ENCODE peak calls at places on chromosomes 7 and 10, in nine cellular contexts. One of them, this sample, is unnamed.

GRCh38 chr7:24440851-24441250 is 132.4 kb upstream of the PALS2 start:
- DNase-seq in mesenchymal stem cell: no peak
- DNase-seq in cardiac muscle cell: no peak
- DNase-seq in IMR-90: no peak
- DNase-seq in left ventricle myocardium inferior: no peak
- DNase-seq in brain microvascular endothelial cell: no peak
- DNase-seq in heart right ventricle: no peak
- DNase-seq in CD8-positive, alpha-beta memory T cell: no peak
- DNase-seq in PC-9: no peak
- DNase-seq in this sample: no peak

GRCh38 chr10:51748959-51749358 is 49.6 kb upstream of the CSTF2T start:
- DNase-seq in mesenchymal stem cell: no peak
- DNase-seq in cardiac muscle cell: peak
- DNase-seq in IMR-90: peak
- DNase-seq in left ventricle myocardium inferior: no peak
- DNase-seq in brain microvascular endothelial cell: no peak
- DNase-seq in heart right ventricle: no peak
- DNase-seq in CD8-positive, alpha-beta memory T cell: no peak
- DNase-seq in PC-9: no peak
- DNase-seq in this sample: no peak

GRCh38 chr10:88913157-88913556 is 33.1 kb downstream of the STAMBPL1 start:
- DNase-seq in mesenchymal stem cell: peak
- DNase-seq in cardiac muscle cell: peak
- DNase-seq in IMR-90: peak
- DNase-seq in left ventricle myocardium inferior: no peak
- DNase-seq in brain microvascular endothelial cell: no peak
- DNase-seq in heart right ventricle: no peak
- DNase-seq in CD8-positive, alpha-beta memory T cell: no peak
- DNase-seq in PC-9: no peak
- DNase-seq in this sample: no peak

GRCh38 chr10:118557946-118558345 is 37.5 kb downstream of the PRLHR start:
- DNase-seq in mesenchymal stem cell: no peak
- DNase-seq in cardiac muscle cell: peak
- DNase-seq in IMR-90: no peak
- DNase-seq in left ventricle myocardium inferior: no peak
- DNase-seq in brain microvascular endothelial cell: no peak
- DNase-seq in heart right ventricle: no peak
- DNase-seq in CD8-positive, alpha-beta memory T cell: no peak
- DNase-seq in PC-9: no peak
- DNase-seq in this sample: no peak

GRCh38 chr10:1050555-1050954 is 1.6 kb upstream of the IDI1 start:
- DNase-seq in mesenchymal stem cell: peak
- DNase-seq in cardiac muscle cell: no peak
- DNase-seq in IMR-90: no peak
- DNase-seq in left ventricle myocardium inferior: no peak
- DNase-seq in brain microvascular endothelial cell: no peak
- DNase-seq in heart right ventricle: no peak
- DNase-seq in CD8-positive, alpha-beta memory T cell: peak
- DNase-seq in PC-9: peak
- DNase-seq in this sample: no peak

GRCh38 chr7:69932034-69932628 is 333.9 kb downstream of the AUTS2 start:
- DNase-seq in mesenchymal stem cell: peak
- DNase-seq in cardiac muscle cell: peak
- DNase-seq in IMR-90: peak
- DNase-seq in left ventricle myocardium inferior: no peak
- DNase-seq in brain microvascular endothelial cell: peak
- DNase-seq in heart right ventricle: no peak
- DNase-seq in CD8-positive, alpha-beta memory T cell: no peak
- DNase-seq in PC-9: no peak
- DNase-seq in this sample: peak

GRCh38 chr7:159022238-159022993 is 122.3 kb downstream of the VIPR2 start:
- DNase-seq in mesenchymal stem cell: peak
- DNase-seq in cardiac muscle cell: no peak
- DNase-seq in IMR-90: no peak
- DNase-seq in left ventricle myocardium inferior: no peak
- DNase-seq in brain microvascular endothelial cell: peak
- DNase-seq in heart right ventricle: no peak
- DNase-seq in CD8-positive, alpha-beta memory T cell: no peak
- DNase-seq in PC-9: no peak
- DNase-seq in this sample: no peak

GRCh38 chr10:58027431-58027830 is 240.3 kb downstream of the IPMK start:
- DNase-seq in mesenchymal stem cell: no peak
- DNase-seq in cardiac muscle cell: no peak
- DNase-seq in IMR-90: peak
- DNase-seq in left ventricle myocardium inferior: no peak
- DNase-seq in brain microvascular endothelial cell: peak
- DNase-seq in heart right ventricle: no peak
- DNase-seq in CD8-positive, alpha-beta memory T cell: no peak
- DNase-seq in PC-9: no peak
- DNase-seq in this sample: no peak

GRCh38 chr7:134946260-134946659 is 40.0 kb upstream of the AGBL3 start:
- DNase-seq in mesenchymal stem cell: no peak
- DNase-seq in cardiac muscle cell: peak
- DNase-seq in IMR-90: peak
- DNase-seq in left ventricle myocardium inferior: no peak
- DNase-seq in brain microvascular endothelial cell: no peak
- DNase-seq in heart right ventricle: no peak
- DNase-seq in CD8-positive, alpha-beta memory T cell: no peak
- DNase-seq in PC-9: no peak
- DNase-seq in this sample: no peak

GRCh38 chr10:98365698-98366530 is 49.1 kb downstream of the PYROXD2 start:
- DNase-seq in mesenchymal stem cell: no peak
- DNase-seq in cardiac muscle cell: no peak
- DNase-seq in IMR-90: no peak
- DNase-seq in left ventricle myocardium inferior: no peak
- DNase-seq in brain microvascular endothelial cell: no peak
- DNase-seq in heart right ventricle: no peak
- DNase-seq in CD8-positive, alpha-beta memory T cell: no peak
- DNase-seq in PC-9: peak
- DNase-seq in this sample: no peak

GRCh38 chr7:29139191-29139590 is 7.1 kb downstream of the CPVL start:
- DNase-seq in mesenchymal stem cell: no peak
- DNase-seq in cardiac muscle cell: peak
- DNase-seq in IMR-90: no peak
- DNase-seq in left ventricle myocardium inferior: no peak
- DNase-seq in brain microvascular endothelial cell: peak
- DNase-seq in heart right ventricle: no peak
- DNase-seq in CD8-positive, alpha-beta memory T cell: no peak
- DNase-seq in PC-9: peak
- DNase-seq in this sample: no peak

GRCh38 chr10:72525689-72526088 is 100.2 kb downstream of the MICU1 start:
- DNase-seq in mesenchymal stem cell: no peak
- DNase-seq in cardiac muscle cell: no peak
- DNase-seq in IMR-90: no peak
- DNase-seq in left ventricle myocardium inferior: no peak
- DNase-seq in brain microvascular endothelial cell: no peak
- DNase-seq in heart right ventricle: no peak
- DNase-seq in CD8-positive, alpha-beta memory T cell: no peak
- DNase-seq in PC-9: no peak
- DNase-seq in this sample: no peak

DNA sequence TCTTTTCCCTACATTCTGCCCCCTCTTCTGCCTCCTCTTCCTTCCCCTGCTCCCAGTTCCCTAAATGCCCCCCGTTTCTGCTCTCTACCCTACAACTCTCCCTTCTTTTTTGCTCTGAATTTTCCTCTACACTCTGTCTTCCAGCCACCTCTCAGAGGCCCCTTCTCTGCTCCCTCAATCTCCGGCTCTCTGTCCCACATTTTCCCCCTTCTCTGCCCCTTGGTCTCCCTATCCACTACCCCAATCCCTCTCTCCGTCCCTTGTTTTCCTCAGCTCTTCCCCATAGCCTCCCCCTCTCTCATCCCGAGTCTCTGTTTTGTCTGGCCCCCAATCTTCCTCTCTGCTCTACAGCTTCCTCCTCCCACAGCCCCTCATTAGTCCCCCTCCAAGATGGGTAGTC is 3.3 kb downstream of the ALOX5 start:
- DNase-seq in mesenchymal stem cell: no peak
- DNase-seq in cardiac muscle cell: no peak
- DNase-seq in IMR-90: no peak
- DNase-seq in left ventricle myocardium inferior: no peak
- DNase-seq in brain microvascular endothelial cell: no peak
- DNase-seq in heart right ventricle: no peak
- DNase-seq in CD8-positive, alpha-beta memory T cell: no peak
- DNase-seq in PC-9: no peak
- DNase-seq in this sample: no peak
- H3K27ac ChIP-seq in mesenchymal stem cell: no peak
- H3K27ac ChIP-seq in cardiac muscle cell: no peak
- H3K27ac ChIP-seq in IMR-90: no peak
- H3K27ac ChIP-seq in left ventricle myocardium inferior: no peak
- H3K27ac ChIP-seq in brain microvascular endothelial cell: no peak
- H3K27ac ChIP-seq in heart right ventricle: no peak
- H3K27ac ChIP-seq in CD8-positive, alpha-beta memory T cell: no peak
- H3K27ac ChIP-seq in PC-9: peak
- H3K27ac ChIP-seq in this sample: no peak

GRCh38 chr10:23449677-23450220 is 10.9 kb downstream of the OTUD1 start:
- DNase-seq in mesenchymal stem cell: no peak
- DNase-seq in cardiac muscle cell: no peak
- DNase-seq in IMR-90: no peak
- DNase-seq in left ventricle myocardium inferior: no peak
- DNase-seq in brain microvascular endothelial cell: no peak
- DNase-seq in heart right ventricle: no peak
- DNase-seq in CD8-positive, alpha-beta memory T cell: no peak
- DNase-seq in PC-9: no peak
- DNase-seq in this sample: no peak

GRCh38 chr10:23445591-23445990 is 6.7 kb downstream of the OTUD1 start:
- DNase-seq in mesenchymal stem cell: no peak
- DNase-seq in cardiac muscle cell: no peak
- DNase-seq in IMR-90: no peak
- DNase-seq in left ventricle myocardium inferior: no peak
- DNase-seq in brain microvascular endothelial cell: no peak
- DNase-seq in heart right ventricle: no peak
- DNase-seq in CD8-positive, alpha-beta memory T cell: no peak
- DNase-seq in PC-9: no peak
- DNase-seq in this sample: no peak

GRCh38 chr10:23452010-23452655 is 13.3 kb downstream of the OTUD1 start:
- DNase-seq in mesenchymal stem cell: no peak
- DNase-seq in cardiac muscle cell: no peak
- DNase-seq in IMR-90: no peak
- DNase-seq in left ventricle myocardium inferior: no peak
- DNase-seq in brain microvascular endothelial cell: no peak
- DNase-seq in heart right ventricle: no peak
- DNase-seq in CD8-positive, alpha-beta memory T cell: no peak
- DNase-seq in PC-9: no peak
- DNase-seq in this sample: no peak

GRCh38 chr10:23448802-23449570 is 10.1 kb downstream of the OTUD1 start:
- DNase-seq in mesenchymal stem cell: peak
- DNase-seq in cardiac muscle cell: peak
- DNase-seq in IMR-90: peak
- DNase-seq in left ventricle myocardium inferior: no peak
- DNase-seq in brain microvascular endothelial cell: no peak
- DNase-seq in heart right ventricle: no peak
- DNase-seq in CD8-positive, alpha-beta memory T cell: peak
- DNase-seq in PC-9: no peak
- DNase-seq in this sample: no peak

GRCh38 chr10:23448323-23448722 is 9.4 kb downstream of the OTUD1 start:
- DNase-seq in mesenchymal stem cell: no peak
- DNase-seq in cardiac muscle cell: no peak
- DNase-seq in IMR-90: no peak
- DNase-seq in left ventricle myocardium inferior: no peak
- DNase-seq in brain microvascular endothelial cell: no peak
- DNase-seq in heart right ventricle: no peak
- DNase-seq in CD8-positive, alpha-beta memory T cell: no peak
- DNase-seq in PC-9: no peak
- DNase-seq in this sample: no peak
- H3K27ac ChIP-seq in mesenchymal stem cell: no peak
- H3K27ac ChIP-seq in cardiac muscle cell: no peak
- H3K27ac ChIP-seq in IMR-90: no peak
- H3K27ac ChIP-seq in left ventricle myocardium inferior: no peak
- H3K27ac ChIP-seq in brain microvascular endothelial cell: no peak
- H3K27ac ChIP-seq in heart right ventricle: no peak
- H3K27ac ChIP-seq in CD8-positive, alpha-beta memory T cell: no peak
- H3K27ac ChIP-seq in PC-9: peak
- H3K27ac ChIP-seq in this sample: no peak

DNA sequence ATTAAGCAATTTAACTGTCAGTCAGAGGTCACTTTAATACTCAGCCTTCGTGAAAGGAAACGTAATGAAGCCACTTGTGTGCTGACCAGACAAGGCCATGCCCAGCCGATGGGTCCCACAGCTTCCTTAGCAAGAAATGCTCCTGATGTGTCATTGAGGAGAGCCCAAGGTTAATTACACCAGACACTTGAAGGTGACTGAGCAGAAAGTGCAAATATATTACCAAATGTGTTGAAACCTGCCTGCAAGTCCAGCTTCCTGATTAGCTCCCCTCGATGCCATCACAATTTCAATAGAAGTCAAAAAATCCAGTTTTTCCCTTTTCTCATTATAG is 151.5 kb upstream of the RSU1 start:
- DNase-seq in mesenchymal stem cell: no peak
- DNase-seq in cardiac muscle cell: no peak
- DNase-seq in IMR-90: no peak
- DNase-seq in left ventricle myocardium inferior: no peak
- DNase-seq in brain microvascular endothelial cell: no peak
- DNase-seq in heart right ventricle: no peak
- DNase-seq in CD8-positive, alpha-beta memory T cell: no peak
- DNase-seq in PC-9: no peak
- DNase-seq in this sample: no peak
- H3K27ac ChIP-seq in mesenchymal stem cell: peak
- H3K27ac ChIP-seq in cardiac muscle cell: no peak
- H3K27ac ChIP-seq in IMR-90: peak
- H3K27ac ChIP-seq in left ventricle myocardium inferior: peak
- H3K27ac ChIP-seq in brain microvascular endothelial cell: peak
- H3K27ac ChIP-seq in heart right ventricle: peak
- H3K27ac ChIP-seq in CD8-positive, alpha-beta memory T cell: no peak
- H3K27ac ChIP-seq in PC-9: no peak
- H3K27ac ChIP-seq in this sample: no peak

GRCh38 chr7:17524746-17525145 is 226.3 kb downstream of the AHR start:
- DNase-seq in mesenchymal stem cell: peak
- DNase-seq in cardiac muscle cell: peak
- DNase-seq in IMR-90: peak
- DNase-seq in left ventricle myocardium inferior: no peak
- DNase-seq in brain microvascular endothelial cell: peak
- DNase-seq in heart right ventricle: no peak
- DNase-seq in CD8-positive, alpha-beta memory T cell: no peak
- DNase-seq in PC-9: no peak
- DNase-seq in this sample: no peak

GRCh38 chr7:17521437-17521836 is 223.0 kb downstream of the AHR start:
- DNase-seq in mesenchymal stem cell: peak
- DNase-seq in cardiac muscle cell: peak
- DNase-seq in IMR-90: peak
- DNase-seq in left ventricle myocardium inferior: no peak
- DNase-seq in brain microvascular endothelial cell: peak
- DNase-seq in heart right ventricle: no peak
- DNase-seq in CD8-positive, alpha-beta memory T cell: no peak
- DNase-seq in PC-9: no peak
- DNase-seq in this sample: no peak

GRCh38 chr7:17520941-17521340 is 222.5 kb downstream of the AHR start:
- DNase-seq in mesenchymal stem cell: no peak
- DNase-seq in cardiac muscle cell: no peak
- DNase-seq in IMR-90: peak
- DNase-seq in left ventricle myocardium inferior: no peak
- DNase-seq in brain microvascular endothelial cell: peak
- DNase-seq in heart right ventricle: no peak
- DNase-seq in CD8-positive, alpha-beta memory T cell: no peak
- DNase-seq in PC-9: no peak
- DNase-seq in this sample: no peak

GRCh38 chr7:17526621-17527020 is 228.2 kb downstream of the AHR start:
- DNase-seq in mesenchymal stem cell: no peak
- DNase-seq in cardiac muscle cell: no peak
- DNase-seq in IMR-90: no peak
- DNase-seq in left ventricle myocardium inferior: no peak
- DNase-seq in brain microvascular endothelial cell: no peak
- DNase-seq in heart right ventricle: no peak
- DNase-seq in CD8-positive, alpha-beta memory T cell: no peak
- DNase-seq in PC-9: no peak
- DNase-seq in this sample: no peak

GRCh38 chr7:17523813-17524741 is 225.6 kb downstream of the AHR start:
- DNase-seq in mesenchymal stem cell: peak
- DNase-seq in cardiac muscle cell: peak
- DNase-seq in IMR-90: peak
- DNase-seq in left ventricle myocardium inferior: no peak
- DNase-seq in brain microvascular endothelial cell: peak
- DNase-seq in heart right ventricle: no peak
- DNase-seq in CD8-positive, alpha-beta memory T cell: no peak
- DNase-seq in PC-9: peak
- DNase-seq in this sample: no peak
- H3K27ac ChIP-seq in mesenchymal stem cell: peak
- H3K27ac ChIP-seq in cardiac muscle cell: no peak
- H3K27ac ChIP-seq in IMR-90: peak
- H3K27ac ChIP-seq in left ventricle myocardium inferior: peak
- H3K27ac ChIP-seq in brain microvascular endothelial cell: peak
- H3K27ac ChIP-seq in heart right ventricle: peak
- H3K27ac ChIP-seq in CD8-positive, alpha-beta memory T cell: no peak
- H3K27ac ChIP-seq in PC-9: peak
- H3K27ac ChIP-seq in this sample: no peak

This sample was measured in caudate nucleus.